ENCODE peak calls at places on chromosomes 5 and 9, in six cellular contexts. One of them, this sample, is unnamed.

GRCh38 chr9:100567856-100568255 is 10.0 kb upstream of the CAVIN4 start:
- DNase-seq in HepG2: no peak
- DNase-seq in K562: no peak
- DNase-seq in H1: no peak
- DNase-seq in HCT116: no peak
- DNase-seq in GM12878: no peak
- DNase-seq in this sample: no peak

GRCh38 chr5:37889612-37890317 is 49.9 kb upstream of the GDNF start:
- DNase-seq in GM12878: no peak
- DNase-seq in K562: no peak
- DNase-seq in H1: no peak
- DNase-seq in HCT116: peak; percentile 18
- DNase-seq in HepG2: no peak
- DNase-seq in this sample: no peak

GRCh38 chr9:134335095-134335489 is 8.8 kb downstream of the RXRA start:
- DNase-seq in GM12878: no peak
- DNase-seq in HepG2: no peak
- DNase-seq in H1: no peak
- DNase-seq in K562: no peak
- DNase-seq in HCT116: no peak
- DNase-seq in this sample: no peak

GRCh38 chr9:135565141-135565628 is 3.6 kb downstream of the PAEP start:
- DNase-seq in GM12878: no peak
- DNase-seq in HepG2: no peak
- DNase-seq in H1: no peak
- DNase-seq in HCT116: no peak
- DNase-seq in K562: peak; percentile 48
- DNase-seq in this sample: no peak

GRCh38 chr5:39399135-39400036 is 25.4 kb downstream of the DAB2 start:
- DNase-seq in HCT116: peak; percentile 32
- DNase-seq in K562: peak; percentile 43
- DNase-seq in GM12878: no peak
- DNase-seq in HepG2: peak; percentile 30
- DNase-seq in H1: no peak
- DNase-seq in this sample: no peak

GRCh38 chr5:56070795-56071539 is 76.2 kb upstream of the IL6ST start:
- DNase-seq in GM12878: no peak
- DNase-seq in HCT116: no peak
- DNase-seq in HepG2: peak; percentile 31
- DNase-seq in H1: no peak
- DNase-seq in K562: no peak
- DNase-seq in this sample: no peak

GRCh38 chr5:156380846-156381245 is 53.9 kb downstream of the SGCD start:
- DNase-seq in H1: no peak
- DNase-seq in GM12878: no peak
- DNase-seq in HepG2: no peak
- DNase-seq in K562: no peak
- DNase-seq in HCT116: no peak
- DNase-seq in this sample: no peak

GRCh38 chr5:127072861-127073846 is at the start of gene C5orf63:
- DNase-seq in H1: no peak
- DNase-seq in GM12878: peak; percentile 17
- DNase-seq in HCT116: peak; percentile 8
- DNase-seq in HepG2: peak; percentile 61
- DNase-seq in K562: peak; percentile 67
- DNase-seq in this sample: no peak

GRCh38 chr5:175059687-175060194 is 335.4 kb downstream of the MSX2 start:
- DNase-seq in HepG2: peak; percentile 24
- DNase-seq in H1: peak; percentile 41
- DNase-seq in GM12878: no peak
- DNase-seq in K562: no peak
- DNase-seq in HCT116: peak; percentile 10
- DNase-seq in this sample: peak; percentile 54

DNA sequence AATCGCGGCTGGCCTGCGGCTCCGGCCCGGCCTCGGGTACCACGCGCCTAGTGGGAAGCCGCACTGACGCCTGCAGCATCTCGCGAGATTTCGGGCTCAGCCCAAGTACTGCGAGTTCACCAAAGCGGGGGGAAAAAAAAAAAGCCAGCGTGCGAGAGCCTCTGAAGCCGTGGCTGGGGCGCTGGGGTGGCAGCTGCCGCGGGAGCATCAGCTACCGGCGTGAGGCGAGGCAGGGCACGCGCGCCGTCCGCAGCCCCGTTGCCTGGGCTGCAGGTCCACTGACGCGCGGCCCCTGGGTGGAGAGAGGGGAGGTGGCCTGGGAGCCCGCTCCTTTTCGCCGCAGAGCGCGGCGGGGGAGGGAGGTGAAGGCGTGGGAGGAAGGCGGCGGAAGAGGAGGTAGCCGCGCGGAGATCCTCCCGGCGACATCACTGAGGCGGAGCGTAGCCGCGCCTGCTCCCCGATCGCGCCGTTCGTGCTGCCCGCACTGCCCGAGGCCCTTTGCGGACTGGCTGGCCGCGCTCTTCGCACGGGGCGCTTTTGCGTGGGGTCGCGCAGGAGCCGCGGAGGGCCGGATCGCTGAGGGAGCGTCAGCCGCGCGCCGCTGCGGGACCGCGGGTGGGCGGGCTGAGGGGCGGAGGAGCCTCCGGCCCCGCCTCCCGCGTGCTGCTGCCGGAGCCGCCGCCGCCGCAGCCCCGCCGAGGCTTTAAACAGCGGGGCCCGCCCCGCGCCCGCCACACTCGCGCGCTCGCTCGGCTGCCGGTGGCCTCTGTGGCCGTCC is at the start of gene SLC12A2:
- DNase-seq in H1: peak; percentile 73
- DNase-seq in HepG2: peak; percentile 68
- DNase-seq in GM12878: peak; percentile 74
- DNase-seq in K562: peak; percentile 81
- DNase-seq in HCT116: peak; percentile 95
- DNase-seq in this sample: peak; percentile 69
- H3K9ac ChIP-seq in H1: peak within 1 kb of the TSS; percentile 59
- H3K9ac ChIP-seq in HepG2: peak within 1 kb of the TSS; percentile 68
- H3K9ac ChIP-seq in GM12878: peak within 1 kb of the TSS; percentile 85
- H3K9ac ChIP-seq in K562: peak within 1 kb of the TSS; percentile 95
- H3K9ac ChIP-seq in HCT116: peak within 1 kb of the TSS; percentile 87
- H3K9ac ChIP-seq in this sample: peak within 1 kb of the TSS; percentile 90

GRCh38 chr9:37946971-37947370 is 43.0 kb upstream of the SLC25A51 start:
- DNase-seq in K562: no peak
- DNase-seq in HepG2: no peak
- DNase-seq in HCT116: no peak
- DNase-seq in GM12878: no peak
- DNase-seq in H1: no peak
- DNase-seq in this sample: no peak
- H3K4me1 ChIP-seq in K562: no peaks in the 10 kb centered on the region
- H3K4me1 ChIP-seq in HepG2: peaks cover 16% of the 10 kb centered on the region
- H3K4me1 ChIP-seq in HCT116: peaks cover 89% of the 10 kb centered on the region
- H3K4me1 ChIP-seq in GM12878: peaks cover 8% of the 10 kb centered on the region
- H3K4me1 ChIP-seq in H1: peaks cover 7% of the 10 kb centered on the region
- H3K4me1 ChIP-seq in this sample: peaks cover 23% of the 10 kb centered on the region

GRCh38 chr9:4677392-4677791 is 2.0 kb upstream of the CDC37L1 start:
- DNase-seq in K562: no peak
- DNase-seq in GM12878: no peak
- DNase-seq in HCT116: no peak
- DNase-seq in HepG2: no peak
- DNase-seq in H1: no peak
- DNase-seq in this sample: no peak

GRCh38 chr9:4679268-4680177 is at the start of gene CDC37L1:
- DNase-seq in GM12878: peak; percentile 83
- DNase-seq in HepG2: peak; percentile 91
- DNase-seq in HCT116: peak; percentile 87
- DNase-seq in H1: peak; percentile 85
- DNase-seq in K562: peak; percentile 85
- DNase-seq in this sample: peak; percentile 92

GRCh38 chr9:4680178-4680535 is 788 bp downstream of the CDC37L1 start:
- DNase-seq in HCT116: no peak
- DNase-seq in GM12878: no peak
- DNase-seq in K562: no peak
- DNase-seq in H1: no peak
- DNase-seq in HepG2: no peak
- DNase-seq in this sample: no peak

GRCh38 chr9:4678679-4679267 is 596 bp upstream of the CDC37L1 start:
- DNase-seq in GM12878: no peak
- DNase-seq in HCT116: no peak
- DNase-seq in K562: no peak
- DNase-seq in HepG2: peak; percentile 41
- DNase-seq in H1: no peak
- DNase-seq in this sample: no peak

GRCh38 chr9:4680750-4681149 is 1.4 kb downstream of the CDC37L1 start:
- DNase-seq in GM12878: no peak
- DNase-seq in HepG2: peak; percentile 38
- DNase-seq in K562: no peak
- DNase-seq in H1: no peak
- DNase-seq in HCT116: no peak
- DNase-seq in this sample: no peak
- TF ChIP-seq ZNF274 in GM12878: no peak
- TF ChIP-seq ZNF274 in HepG2: no peak
- TF ChIP-seq ZNF274 in K562: no peak
- TF ChIP-seq ZNF274 in H1: no peak
- TF ChIP-seq ZNF274 in HCT116: no peak
- TF ChIP-seq ZNF274 in this sample: no peak

GRCh38 chr9:35683323-35683722 is 6.4 kb downstream of the TPM2 start:
- DNase-seq in HCT116: no peak
- DNase-seq in H1: no peak
- DNase-seq in HepG2: no peak
- DNase-seq in K562: no peak
- DNase-seq in GM12878: no peak
- DNase-seq in this sample: no peak

GRCh38 chr9:35684921-35685320 is 4.8 kb downstream of the TPM2 start:
- DNase-seq in GM12878: no peak
- DNase-seq in HepG2: no peak
- DNase-seq in K562: no peak
- DNase-seq in H1: no peak
- DNase-seq in HCT116: no peak
- DNase-seq in this sample: no peak

GRCh38 chr9:35687306-35687705 is 2.4 kb downstream of the TPM2 start:
- DNase-seq in HepG2: peak; percentile 27
- DNase-seq in H1: no peak
- DNase-seq in HCT116: no peak
- DNase-seq in K562: no peak
- DNase-seq in GM12878: no peak
- DNase-seq in this sample: no peak

GRCh38 chr9:35686222-35687203 is 3.2 kb downstream of the TPM2 start:
- DNase-seq in H1: no peak
- DNase-seq in HCT116: no peak
- DNase-seq in K562: no peak
- DNase-seq in GM12878: no peak
- DNase-seq in HepG2: no peak
- DNase-seq in this sample: no peak

GRCh38 chr9:35685506-35685905 is 4.2 kb downstream of the TPM2 start:
- DNase-seq in H1: no peak
- DNase-seq in HCT116: no peak
- DNase-seq in K562: no peak
- DNase-seq in HepG2: no peak
- DNase-seq in GM12878: no peak
- DNase-seq in this sample: no peak
- H3K9ac ChIP-seq in H1: no peak overlapping the region
- H3K9ac ChIP-seq in HCT116: no peak overlapping the region
- H3K9ac ChIP-seq in K562: peak overlapping the region; percentile 20
- H3K9ac ChIP-seq in HepG2: no peak overlapping the region
- H3K9ac ChIP-seq in GM12878: no peak overlapping the region
- H3K9ac ChIP-seq in this sample: no peak overlapping the region

DNA sequence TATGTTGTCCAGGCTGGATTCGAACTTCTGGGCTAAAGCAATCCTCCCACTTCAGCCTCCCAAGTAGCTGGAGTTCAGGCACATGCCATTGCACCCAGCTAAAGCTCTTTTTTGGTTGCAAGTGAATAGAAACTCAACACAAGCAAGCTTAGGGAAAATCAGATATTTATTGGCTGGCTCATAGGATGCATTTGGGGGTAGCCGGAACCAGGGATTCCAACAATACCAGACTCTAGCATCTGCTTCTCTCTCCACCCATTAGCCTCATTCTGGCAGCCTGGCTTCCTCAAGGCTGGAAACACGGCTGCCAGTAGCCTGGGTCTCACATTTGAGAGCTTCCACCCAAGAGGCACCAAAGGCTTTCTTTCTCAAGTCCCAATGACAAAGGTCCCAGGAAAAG is 22.9 kb upstream of the B4GALT1 start:
- DNase-seq in HepG2: no peak
- DNase-seq in H1: no peak
- DNase-seq in HCT116: no peak
- DNase-seq in GM12878: no peak
- DNase-seq in K562: no peak
- DNase-seq in this sample: no peak
- H3K4me1 ChIP-seq in HepG2: peaks cover 16% of the 10 kb centered on the region
- H3K4me1 ChIP-seq in H1: no peaks in the 10 kb centered on the region
- H3K4me1 ChIP-seq in HCT116: peaks cover 7% of the 10 kb centered on the region
- H3K4me1 ChIP-seq in GM12878: peaks cover 13% of the 10 kb centered on the region
- H3K4me1 ChIP-seq in K562: peaks cover 15% of the 10 kb centered on the region
- H3K4me1 ChIP-seq in this sample: peaks cover 6% of the 10 kb centered on the region

GRCh38 chr9:133101356-133102189 is 19.5 kb downstream of the RALGDS start:
- DNase-seq in H1: no peak
- DNase-seq in HepG2: no peak
- DNase-seq in K562: no peak
- DNase-seq in GM12878: no peak
- DNase-seq in HCT116: no peak
- DNase-seq in this sample: no peak

GRCh38 chr9:133103183-133103986 is 17.7 kb downstream of the RALGDS start:
- DNase-seq in H1: no peak
- DNase-seq in HCT116: no peak
- DNase-seq in HepG2: peak; percentile 34
- DNase-seq in K562: peak; percentile 79
- DNase-seq in GM12878: no peak
- DNase-seq in this sample: no peak

GRCh38 chr9:133103987-133104505 is 17.0 kb downstream of the RALGDS start:
- DNase-seq in HepG2: no peak
- DNase-seq in K562: no peak
- DNase-seq in GM12878: no peak
- DNase-seq in HCT116: no peak
- DNase-seq in H1: no peak
- DNase-seq in this sample: no peak

GRCh38 chr9:133100518-133101355 is 20.3 kb downstream of the RALGDS start:
- DNase-seq in GM12878: no peak
- DNase-seq in HepG2: no peak
- DNase-seq in H1: no peak
- DNase-seq in HCT116: no peak
- DNase-seq in K562: no peak
- DNase-seq in this sample: no peak

GRCh38 chr9:133102190-133103021 is 18.6 kb downstream of the RALGDS start:
- DNase-seq in K562: no peak
- DNase-seq in H1: no peak
- DNase-seq in HepG2: no peak
- DNase-seq in GM12878: no peak
- DNase-seq in HCT116: no peak
- DNase-seq in this sample: no peak
- TF ChIP-seq ZNF274 in K562: no peak
- TF ChIP-seq ZNF274 in H1: no peak
- TF ChIP-seq ZNF274 in HepG2: no peak
- TF ChIP-seq ZNF274 in GM12878: no peak
- TF ChIP-seq ZNF274 in HCT116: no peak
- TF ChIP-seq ZNF274 in this sample: no peak